ENCODE peak calls at places on chromosomes 16 and 17, in eight cellular contexts. V, S, Z, Q, O, G, I and H are unnamed samples.

GRCh38 chr17:80449194-80449929 is 27.0 kb downstream of the NPTX1 start:
- DNase-seq in V (peak), S (no peak), Z (no peak), Q (no peak), O (no peak), G (no peak), I (no peak), H (no peak)

GRCh38 chr16:8607214-8607613 is 14.3 kb upstream of the METTL22 start:
- DNase-seq in V (no peak), S (no peak), Z (no peak), Q (no peak), O (no peak), G (no peak), I (no peak), H (no peak)

GRCh38 chr17:51493206-51493605 is 232.9 kb downstream of the UTP18 start:
- DNase-seq in V (no peak), S (no peak), Z (no peak), Q (no peak), O (no peak), G (no peak), I (no peak), H (no peak)

GRCh38 chr17:46818319-46818928 is at the start of gene WNT3:
- DNase-seq in V (peak), S (no peak), Z (peak), Q (peak), O (no peak), G (peak), I (peak), H (no peak)

GRCh38 chr16:79390481-79391051 is 210.0 kb downstream of the MAF start:
- DNase-seq in V (no peak), S (no peak), Z (no peak), Q (no peak), O (no peak), G (no peak), I (no peak), H (no peak)

GRCh38 chr16:11564046-11564926 is 22.4 kb downstream of the LITAF start:
- DNase-seq in V (no peak), S (no peak), Z (no peak), Q (no peak), O (no peak), G (no peak), I (no peak), H (no peak)

GRCh38 chr17:2955931-2956582 is 107.3 kb downstream of the OR1D5 start:
- DNase-seq in V (no peak), S (no peak), Z (no peak), Q (no peak), O (no peak), G (no peak), I (no peak), H (no peak)

GRCh38 chr16:57381791-57382534 is 9.7 kb downstream of the CX3CL1 start:
- DNase-seq in V (no peak), S (no peak), Z (no peak), Q (no peak), O (no peak), G (no peak), I (no peak), H (no peak)

GRCh38 chr17:56833023-56833811 is 503 bp downstream of the C17orf67 start:
- DNase-seq in V (peak), S (peak), Z (peak), Q (peak), O (peak), G (peak), I (peak), H (peak)

GRCh38 chr16:86391486-86391885 is 118.8 kb upstream of the FOXF1 start:
- DNase-seq in V (no peak), S (no peak), Z (no peak), Q (peak), O (peak), G (no peak), I (no peak), H (no peak)

GRCh38 chr17:64202683-64203430 is 60.2 kb downstream of the TEX2 start:
- DNase-seq in V (no peak), S (no peak), Z (no peak), Q (peak), O (peak), G (no peak), I (no peak), H (no peak)

GRCh38 chr17:41013606-41014005 is 4.7 kb upstream of the KRTAP3-1 start:
- DNase-seq in V (no peak), S (no peak), Z (no peak), Q (peak), O (no peak), G (no peak), I (no peak), H (no peak)

GRCh38 chr17:32609085-32609484 is 122.3 kb downstream of the CDK5R1 start:
- DNase-seq in V (peak), S (peak), Z (peak), Q (peak), O (no peak), G (peak), I (peak), H (no peak)

GRCh38 chr16:29156511-29156910 is 171.7 kb downstream of the LAT start:
- DNase-seq in V (no peak), S (no peak), Z (no peak), Q (no peak), O (no peak), G (no peak), I (no peak), H (no peak)

GRCh38 chr17:70775667-70776066 is 606.3 kb downstream of the KCNJ2 start:
- DNase-seq in V (no peak), S (no peak), Z (no peak), Q (no peak), O (no peak), G (no peak), I (no peak), H (no peak)

GRCh38 chr17:6159541-6160187 is 89.5 kb downstream of the WSCD1 start:
- DNase-seq in V (no peak), S (no peak), Z (no peak), Q (no peak), O (no peak), G (no peak), I (no peak), H (no peak)

GRCh38 chr17:17728550-17729251 is 47.4 kb downstream of the RAI1 start:
- DNase-seq in V (no peak), S (peak), Z (no peak), Q (no peak), O (no peak), G (no peak), I (no peak), H (no peak)

GRCh38 chr17:75270218-75270965 is 639 bp downstream of the MIF4GD start:
- DNase-seq in V (peak), S (peak), Z (peak), Q (peak), O (peak), G (peak), I (peak), H (no peak)

GRCh38 chr17:33316733-33317132 is 23.6 kb upstream of the ASIC2 start:
- DNase-seq in V (no peak), S (no peak), Z (no peak), Q (no peak), O (no peak), G (no peak), I (no peak), H (no peak)

GRCh38 chr17:34503804-34504203 is 75.6 kb upstream of the TMEM132E start:
- DNase-seq in V (no peak), S (no peak), Z (no peak), Q (no peak), O (no peak), G (no peak), I (no peak), H (no peak)

GRCh38 chr16:55370762-55371482 is 46.9 kb downstream of the IRX6 start:
- DNase-seq in V (peak), S (peak), Z (no peak), Q (no peak), O (peak), G (no peak), I (peak), H (peak)

GRCh38 chr17:39213852-39214251 is 11.9 kb downstream of the STAC2 start:
- DNase-seq in V (peak), S (peak), Z (no peak), Q (peak), O (no peak), G (no peak), I (no peak), H (no peak)

GRCh38 chr16:29710227-29711219 is 31.5 kb downstream of the QPRT start:
- DNase-seq in V (peak), S (peak), Z (peak), Q (peak), O (peak), G (no peak), I (peak), H (no peak)

GRCh38 chr17:5703736-5704135 is 119.4 kb upstream of the NLRP1 start:
- DNase-seq in V (no peak), S (no peak), Z (no peak), Q (no peak), O (no peak), G (no peak), I (no peak), H (no peak)

GRCh38 chr17:77609553-77610517 is 348.7 kb upstream of the TNRC6C start:
- DNase-seq in V (peak), S (no peak), Z (peak), Q (peak), O (no peak), G (peak), I (no peak), H (peak)

GRCh38 chr17:83101805-83102480 is 22.5 kb downstream of the METRNL start:
- DNase-seq in V (no peak), S (no peak), Z (no peak), Q (no peak), O (no peak), G (no peak), I (no peak), H (no peak)